ENCODE peak calls at places on chromosomes 3 and 15, in four cellular contexts. One of them, this sample, is unnamed.

GRCh38 chr3:108757404-108757982 is at the start of gene RETNLB:
- DNase-seq in GM20000: no peak
- DNase-seq in psoas muscle: no peak
- DNase-seq in H7: no peak
- DNase-seq in this sample: no peak

GRCh38 chr3:13550257-13550693 is 1.4 kb downstream of the FBLN2 start:
- DNase-seq in H7: no peak
- DNase-seq in psoas muscle: no peak
- DNase-seq in GM20000: no peak
- DNase-seq in this sample: no peak

GRCh38 chr3:71074416-71074815 is 509.1 kb downstream of the FOXP1 start:
- DNase-seq in psoas muscle: no peak
- DNase-seq in H7: no peak
- DNase-seq in GM20000: no peak
- DNase-seq in this sample: peak

GRCh38 chr15:71588746-71589145 is 221.6 kb upstream of the NR2E3 start:
- DNase-seq in H7: peak
- DNase-seq in GM20000: no peak
- DNase-seq in psoas muscle: no peak
- DNase-seq in this sample: peak

GRCh38 chr3:111859061-111859973 is at the start of gene PHLDB2:
- DNase-seq in GM20000: peak
- DNase-seq in H7: peak
- DNase-seq in psoas muscle: peak
- DNase-seq in this sample: peak

GRCh38 chr3:27080126-27080525 is 289.1 kb downstream of the NEK10 start:
- DNase-seq in GM20000: no peak
- DNase-seq in H7: no peak
- DNase-seq in psoas muscle: no peak
- DNase-seq in this sample: no peak

GRCh38 chr3:64049136-64049535 is 25.8 kb upstream of the PSMD6 start:
- DNase-seq in GM20000: no peak
- DNase-seq in psoas muscle: no peak
- DNase-seq in H7: no peak
- DNase-seq in this sample: peak

GRCh38 chr3:161423911-161424522 is 52.7 kb upstream of the SPTSSB start:
- DNase-seq in GM20000: peak
- DNase-seq in H7: peak
- DNase-seq in psoas muscle: no peak
- DNase-seq in this sample: peak

GRCh38 chr3:32078864-32079263 is 27.6 kb upstream of the GPD1L start:
- DNase-seq in GM20000: no peak
- DNase-seq in psoas muscle: no peak
- DNase-seq in H7: no peak
- DNase-seq in this sample: no peak

GRCh38 chr15:72180771-72181324 is 16.7 kb downstream of the GRAMD2A start:
- DNase-seq in GM20000: no peak
- DNase-seq in H7: no peak
- DNase-seq in psoas muscle: no peak
- DNase-seq in this sample: no peak

GRCh38 chr15:71146597-71146996 is 31.3 kb downstream of the THSD4 start:
- DNase-seq in psoas muscle: no peak
- DNase-seq in GM20000: no peak
- DNase-seq in H7: no peak
- DNase-seq in this sample: no peak

GRCh38 chr3:127071597-127072001 is 88.7 kb downstream of the PLXNA1 start:
- DNase-seq in H7: no peak
- DNase-seq in psoas muscle: no peak
- DNase-seq in GM20000: no peak
- DNase-seq in this sample: no peak

GRCh38 chr3:153026026-153026425 is 136.0 kb upstream of the RAP2B start:
- DNase-seq in H7: no peak
- DNase-seq in psoas muscle: no peak
- DNase-seq in GM20000: no peak
- DNase-seq in this sample: no peak

GRCh38 chr15:36472672-36473071 is 106.8 kb upstream of the CDIN1 start:
- DNase-seq in H7: no peak
- DNase-seq in psoas muscle: no peak
- DNase-seq in GM20000: no peak
- DNase-seq in this sample: no peak

GRCh38 chr3:148158210-148158609 is 539.5 kb upstream of the AGTR1 start:
- DNase-seq in psoas muscle: no peak
- DNase-seq in GM20000: no peak
- DNase-seq in H7: no peak
- DNase-seq in this sample: peak

GRCh38 chr15:75195122-75195765 is 6.4 kb upstream of the C15orf39 start:
- DNase-seq in GM20000: no peak
- DNase-seq in psoas muscle: no peak
- DNase-seq in H7: peak
- DNase-seq in this sample: no peak

GRCh38 chr15:101052031-101052620 is 133.0 kb downstream of the LRRK1 start:
- DNase-seq in H7: peak
- DNase-seq in psoas muscle: no peak
- DNase-seq in GM20000: no peak
- DNase-seq in this sample: no peak

GRCh38 chr3:186772886-186773417 is 10.4 kb upstream of the EIF4A2 start:
- DNase-seq in H7: peak
- DNase-seq in GM20000: peak
- DNase-seq in psoas muscle: peak
- DNase-seq in this sample: no peak

GRCh38 chr3:165643433-165643824 is 193.8 kb downstream of the BCHE start:
- DNase-seq in GM20000: no peak
- DNase-seq in psoas muscle: no peak
- DNase-seq in H7: no peak
- DNase-seq in this sample: no peak

GRCh38 chr3:119973276-119973675 is 121.0 kb downstream of the GSK3B start:
- DNase-seq in psoas muscle: no peak
- DNase-seq in H7: no peak
- DNase-seq in GM20000: no peak
- DNase-seq in this sample: peak

GRCh38 chr3:159787794-159788205 is 200.8 kb upstream of the IL12A start:
- DNase-seq in GM20000: no peak
- DNase-seq in psoas muscle: no peak
- DNase-seq in H7: no peak
- DNase-seq in this sample: peak

GRCh38 chr15:84992157-84992940 is 10.7 kb downstream of the PDE8A start:
- DNase-seq in GM20000: no peak
- DNase-seq in H7: no peak
- DNase-seq in psoas muscle: no peak
- DNase-seq in this sample: peak

GRCh38 chr3:59563072-59563605 is 513.3 kb upstream of the CFAP20DC start:
- DNase-seq in psoas muscle: no peak
- DNase-seq in H7: no peak
- DNase-seq in GM20000: no peak
- DNase-seq in this sample: peak

GRCh38 chr3:196097373-196098154 is 15.7 kb upstream of the TFRC start:
- DNase-seq in psoas muscle: no peak
- DNase-seq in GM20000: no peak
- DNase-seq in H7: no peak
- DNase-seq in this sample: no peak

GRCh38 chr3:125587039-125587664 is 8.1 kb downstream of the OSBPL11 start:
- DNase-seq in psoas muscle: no peak
- DNase-seq in H7: no peak
- DNase-seq in GM20000: no peak
- DNase-seq in this sample: no peak

GRCh38 chr15:68314563-68314962 is 37.0 kb downstream of the FEM1B start:
- DNase-seq in psoas muscle: no peak
- DNase-seq in GM20000: no peak
- DNase-seq in H7: peak
- DNase-seq in this sample: no peak

GRCh38 chr3:179562467-179563297 is at the start of gene ACTL6A:
- DNase-seq in GM20000: peak
- DNase-seq in psoas muscle: peak
- DNase-seq in H7: peak
- DNase-seq in this sample: peak

GRCh38 chr15:38049876-38050275 is 115.4 kb downstream of the TMCO5A start:
- DNase-seq in psoas muscle: no peak
- DNase-seq in H7: no peak
- DNase-seq in GM20000: no peak
- DNase-seq in this sample: no peak

GRCh38 chr15:50544368-50544767 is 2.1 kb downstream of the USP50 start:
- DNase-seq in H7: peak
- DNase-seq in GM20000: no peak
- DNase-seq in psoas muscle: no peak
- DNase-seq in this sample: no peak

GRCh38 chr3:109685084-109686079 is 348.0 kb upstream of the DPPA4 start:
- DNase-seq in H7: no peak
- DNase-seq in psoas muscle: peak
- DNase-seq in GM20000: no peak
- DNase-seq in this sample: peak

GRCh38 chr15:64006642-64007041 is 39.6 kb downstream of the DAPK2 start:
- DNase-seq in GM20000: no peak
- DNase-seq in H7: no peak
- DNase-seq in psoas muscle: no peak
- DNase-seq in this sample: no peak

GRCh38 chr15:95247068-95247984 is 1016.0 kb downstream of the MCTP2 start:
- DNase-seq in H7: no peak
- DNase-seq in psoas muscle: no peak
- DNase-seq in GM20000: no peak
- DNase-seq in this sample: peak

GRCh38 chr3:52779411-52780297 is 2.3 kb downstream of the ITIH1 start:
- DNase-seq in psoas muscle: no peak
- DNase-seq in GM20000: peak
- DNase-seq in H7: peak
- DNase-seq in this sample: no peak

GRCh38 chr3:180516368-180516767 is 85.6 kb upstream of the TTC14 start:
- DNase-seq in psoas muscle: no peak
- DNase-seq in GM20000: no peak
- DNase-seq in H7: no peak
- DNase-seq in this sample: no peak

GRCh38 chr3:189363856-189364255 is 192.1 kb downstream of the TPRG1 start:
- DNase-seq in H7: no peak
- DNase-seq in GM20000: no peak
- DNase-seq in psoas muscle: no peak
- DNase-seq in this sample: no peak

GRCh38 chr3:194386610-194387009 is 12.5 kb downstream of the GP5 start:
- DNase-seq in GM20000: no peak
- DNase-seq in H7: peak
- DNase-seq in psoas muscle: no peak
- DNase-seq in this sample: no peak

This sample was measured in Caki2.